ENCODE peak calls at places on chromosomes 3 and 15, in six cellular contexts. N, E, O, R, W and Y are unnamed samples.
A peak's percentile ranks its signal among the peaks of the same experiment; 100 is the strongest.

GRCh38 chr15:31129769-31130303 is 28.3 kb upstream of the TRPM1 start:
- DNase-seq in N (no peak), E (no peak), O (no peak), R (no peak), W (no peak), Y (no peak)

GRCh38 chr15:52795464-52796227 is 5.5 kb upstream of the ONECUT1 start:
- DNase-seq in N (no peak), E (no peak), O (no peak), R (no peak), W (no peak), Y (no peak)

GRCh38 chr3:101484805-101485620 is 28.0 kb downstream of the SENP7 start:
- DNase-seq in N (no peak), E (no peak), O (no peak), R (peak; percentile 83), W (peak; percentile 28), Y (no peak)

GRCh38 chr3:117692416-117692995 is 982.9 kb downstream of the TUSC7 start:
- DNase-seq in N (no peak), E (no peak), O (no peak), R (peak; percentile 28), W (peak; percentile 12), Y (no peak)

GRCh38 chr3:170835346-170835745 is 34.6 kb downstream of the RPL22L1 start:
- DNase-seq in N (no peak), E (no peak), O (no peak), R (no peak), W (no peak), Y (no peak)

GRCh38 chr3:2861120-2861519 is 249.1 kb downstream of the IL5RA start:
- DNase-seq in N (no peak), E (no peak), O (no peak), R (no peak), W (no peak), Y (no peak)

GRCh38 chr3:127383656-127384179 is 95.9 kb upstream of the PRR20G start:
- DNase-seq in N (no peak), E (no peak), O (no peak), R (no peak), W (no peak), Y (no peak)

GRCh38 chr3:24390169-24390821 is 104.4 kb downstream of the THRB start:
- DNase-seq in N (no peak), E (no peak), O (no peak), R (no peak), W (no peak), Y (no peak)

GRCh38 chr15:64092075-64092820 is 1.4 kb downstream of the CIAO2A start:
- DNase-seq in N (no peak), E (no peak), O (no peak), R (no peak), W (peak; percentile 28), Y (no peak)

GRCh38 chr3:22898558-22898957 is 304.6 kb upstream of the UBE2E2 start:
- DNase-seq in N (no peak), E (no peak), O (no peak), R (no peak), W (no peak), Y (no peak)

GRCh38 chr15:87369269-87369668 is 887.3 kb downstream of the NTRK3 start:
- DNase-seq in N (no peak), E (no peak), O (peak; percentile 80), R (peak; percentile 91), W (peak; percentile 74), Y (no peak)

GRCh38 chr3:126638790-126639189 is 16.1 kb downstream of the TXNRD3 start:
- DNase-seq in N (no peak), E (no peak), O (no peak), R (no peak), W (no peak), Y (no peak)

GRCh38 chr15:29612701-29613100 is 209.6 kb downstream of the TJP1 start:
- DNase-seq in N (no peak), E (no peak), O (no peak), R (peak; percentile 72), W (no peak), Y (no peak)

GRCh38 chr3:99625237-99625622 is 13.2 kb upstream of the COL8A1 start:
- DNase-seq in N (no peak), E (no peak), O (no peak), R (no peak), W (no peak), Y (no peak)

GRCh38 chr15:64635486-64635815 is 139.9 kb downstream of the RBPMS2 start:
- DNase-seq in N (no peak), E (peak; percentile 41), O (peak; percentile 61), R (peak; percentile 42), W (no peak), Y (no peak)

GRCh38 chr15:25541228-25541627 is 102.4 kb upstream of the UBE3A start:
- DNase-seq in N (no peak), E (no peak), O (no peak), R (no peak), W (no peak), Y (no peak)

GRCh38 chr3:11808231-11808630 is 38.5 kb downstream of the TAMM41 start:
- DNase-seq in N (no peak), E (no peak), O (no peak), R (no peak), W (no peak), Y (no peak)

GRCh38 chr3:144104679-144105078 is 133.1 kb downstream of the DIPK2A start:
- DNase-seq in N (no peak), E (no peak), O (no peak), R (no peak), W (no peak), Y (no peak)

DNA sequence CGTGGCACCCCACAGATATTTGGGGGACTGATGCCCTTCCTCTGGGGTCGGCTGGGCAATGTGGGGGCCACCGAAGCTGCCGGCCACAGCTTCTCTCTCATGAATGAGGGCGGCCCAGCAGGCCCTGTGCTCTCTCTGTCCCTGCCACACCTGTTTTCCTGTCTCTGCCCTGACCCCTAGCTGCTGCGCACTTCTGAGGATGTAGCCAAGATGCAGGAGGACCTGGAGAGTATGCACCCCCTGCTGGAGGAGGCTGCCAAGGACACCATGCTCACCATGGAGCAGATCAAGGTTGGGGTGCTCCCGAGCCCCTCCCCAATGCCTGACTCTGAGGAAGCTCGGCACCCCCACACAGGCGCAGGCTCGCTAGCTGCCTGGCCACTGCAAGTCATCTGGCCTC is 59.7 kb downstream of the SEMA3G start:
- DNase-seq in N (no peak), E (no peak), O (no peak), R (peak; percentile 21), W (peak; percentile 63), Y (peak; percentile 75)
- TF ChIP-seq CTCF in N (peak; percentile 70), E (no peak), O (peak; percentile 62), R (peak; percentile 80), W (peak; percentile 79), Y (peak; percentile 38)

GRCh38 chr3:103306081-103306480 is 871.3 kb downstream of the ZPLD1 start:
- DNase-seq in N (no peak), E (no peak), O (no peak), R (no peak), W (no peak), Y (no peak)

GRCh38 chr3:103308921-103309320 is 874.1 kb downstream of the ZPLD1 start:
- DNase-seq in N (no peak), E (no peak), O (no peak), R (no peak), W (no peak), Y (no peak)
- TF ChIP-seq CTCF in N (peak; percentile 58), E (no peak), O (no peak), R (peak; percentile 47), W (peak; percentile 35), Y (no peak)

DNA sequence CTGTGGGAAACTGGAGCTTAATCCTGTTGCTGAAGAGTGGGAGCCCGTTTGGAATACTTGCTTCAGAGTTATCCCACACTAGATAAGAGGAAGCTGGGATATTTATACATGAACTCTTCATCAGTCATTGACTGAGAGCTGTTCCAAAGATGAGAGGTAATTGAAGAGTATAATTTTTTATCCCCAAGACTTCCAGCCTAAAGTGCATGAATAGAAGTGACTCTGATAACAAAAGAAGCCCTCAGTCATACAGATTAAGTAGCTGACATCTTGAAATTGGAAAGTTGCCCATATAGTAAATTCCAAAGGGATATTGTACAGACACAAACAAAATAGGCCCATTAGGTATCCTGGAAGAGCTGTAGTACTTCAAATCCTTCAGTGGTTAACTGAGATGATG is 268.0 kb downstream of the EPHA3 start:
- DNase-seq in N (no peak), E (no peak), O (no peak), R (no peak), W (no peak), Y (no peak)
- TF ChIP-seq CTCF in N (no peak), E (no peak), O (no peak), R (no peak), W (no peak), Y (no peak)

GRCh38 chr15:61115241-61115640 is 113.9 kb downstream of the RORA start:
- DNase-seq in N (no peak), E (no peak), O (peak; percentile 52), R (no peak), W (no peak), Y (no peak)

GRCh38 chr15:61119556-61119955 is 109.5 kb downstream of the RORA start:
- DNase-seq in N (no peak), E (no peak), O (no peak), R (no peak), W (no peak), Y (no peak)

GRCh38 chr15:61115679-61116078 is 113.4 kb downstream of the RORA start:
- DNase-seq in N (no peak), E (no peak), O (no peak), R (peak; percentile 5), W (no peak), Y (no peak)

GRCh38 chr15:61116830-61117229 is 112.3 kb downstream of the RORA start:
- DNase-seq in N (no peak), E (no peak), O (no peak), R (no peak), W (no peak), Y (no peak)

DNA sequence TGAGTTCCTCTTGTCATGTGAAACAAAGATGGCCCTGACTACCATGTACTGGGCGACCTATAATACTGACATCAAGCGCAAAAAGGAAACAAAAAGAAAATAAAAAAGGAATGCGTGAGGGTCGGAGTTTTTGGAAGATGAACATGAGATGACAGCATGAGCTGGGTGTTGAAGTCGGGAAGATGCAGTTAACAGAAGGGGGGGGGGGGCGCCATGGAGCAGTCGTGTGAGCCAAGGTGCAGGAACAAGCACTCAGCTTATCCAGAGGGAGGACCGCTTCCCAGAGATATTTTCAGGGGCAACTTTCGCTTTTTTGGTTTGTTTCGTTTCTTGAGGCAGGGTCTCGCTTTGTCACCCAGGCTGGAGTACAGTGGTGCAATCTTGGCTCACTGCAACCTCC is 110.2 kb downstream of the RORA start:
- DNase-seq in N (no peak), E (no peak), O (no peak), R (no peak), W (no peak), Y (peak; percentile 26)
- TF ChIP-seq CTCF in N (peak; percentile 34), E (no peak), O (no peak), R (peak; percentile 34), W (peak; percentile 32), Y (peak; percentile 12)

GRCh38 chr15:51782357-51782896 is 31.0 kb downstream of the TMOD2 start:
- DNase-seq in N (no peak), E (no peak), O (no peak), R (no peak), W (peak; percentile 50), Y (no peak)
- TF ChIP-seq CTCF in N (peak; percentile 60), E (peak; percentile 13), O (peak; percentile 28), R (peak; percentile 48), W (peak; percentile 64), Y (peak; percentile 36)